ENCODE peak calls at places on chromosomes 7 and 10, in ten cellular contexts. B is tibial nerve; K is CD8-positive, alpha-beta memory T cell; V is fibroblast of the aortic adventitia; O is fibroblast of pulmonary artery; F is suprapubic skin; D is SK-N-SH; N is cardiac muscle cell; U is AG04449; Y is A549. J is an unnamed sample.

GRCh38 chr10:78964952-78965633 is 103.7 kb upstream of the ZMIZ1 start:
- DNase-seq in B (no peak), K (no peak), V (no peak), O (no peak), F (no peak), D (peak), N (peak), U (no peak), Y (peak), J (peak)

GRCh38 chr7:157830331-157830730 is 493.5 kb downstream of the DNAJB6 start:
- DNase-seq in B (peak), K (no peak), V (no peak), O (no peak), F (no peak), D (no peak), N (no peak), U (no peak), Y (no peak), J (no peak)

GRCh38 chr7:114151777-114152176 is 233.0 kb upstream of the PPP1R3A start:
- DNase-seq in B (no peak), K (no peak), V (no peak), O (no peak), F (no peak), D (no peak), N (no peak), U (no peak), Y (no peak), J (no peak)

GRCh38 chr7:119959811-119960210 is 313.2 kb upstream of the KCND2 start:
- DNase-seq in B (no peak), K (no peak), V (peak), O (peak), F (no peak), D (no peak), N (peak), U (no peak), Y (no peak), J (no peak)

GRCh38 chr7:76122516-76123239 is 74.8 kb downstream of the MDH2 start:
- DNase-seq in B (no peak), K (no peak), V (no peak), O (peak), F (no peak), D (no peak), N (peak), U (no peak), Y (no peak), J (no peak)

GRCh38 chr7:12771378-12771877 is 84.0 kb downstream of the ARL4A start:
- DNase-seq in B (no peak), K (no peak), V (peak), O (peak), F (no peak), D (no peak), N (peak), U (no peak), Y (no peak), J (peak)

GRCh38 chr10:6050801-6051445 is 11.2 kb downstream of the IL2RA start:
- DNase-seq in B (peak), K (peak), V (peak), O (peak), F (no peak), D (peak), N (peak), U (no peak), Y (peak), J (peak)

GRCh38 chr7:90605055-90605454 is 8.9 kb downstream of the CDK14 start:
- DNase-seq in B (no peak), K (no peak), V (no peak), O (no peak), F (no peak), D (peak), N (no peak), U (no peak), Y (no peak), J (no peak)

GRCh38 chr7:31875424-31875823 is 188.4 kb downstream of the PPP1R17 start:
- DNase-seq in B (no peak), K (no peak), V (no peak), O (peak), F (no peak), D (no peak), N (peak), U (no peak), Y (peak), J (no peak)

GRCh38 chr7:99525713-99526440 is 21.4 kb downstream of the ZKSCAN5 start:
- DNase-seq in B (no peak), K (no peak), V (no peak), O (peak), F (no peak), D (no peak), N (no peak), U (no peak), Y (peak), J (no peak)

GRCh38 chr10:58531084-58531695 is 18.5 kb downstream of the BICC1 start:
- DNase-seq in B (no peak), K (peak), V (peak), O (peak), F (no peak), D (no peak), N (peak), U (no peak), Y (peak), J (peak)

GRCh38 chr7:25121599-25121998 is 3.5 kb downstream of the CYCS start:
- DNase-seq in B (no peak), K (no peak), V (no peak), O (no peak), F (no peak), D (no peak), N (no peak), U (no peak), Y (no peak), J (no peak)

GRCh38 chr10:31207636-31208035 is 111.4 kb upstream of the ZEB1 start:
- DNase-seq in B (no peak), K (no peak), V (no peak), O (no peak), F (no peak), D (no peak), N (peak), U (no peak), Y (no peak), J (no peak)

GRCh38 chr7:93150200-93150835 is 2.1 kb upstream of the SAMD9L start:
- DNase-seq in B (no peak), K (no peak), V (peak), O (peak), F (no peak), D (no peak), N (no peak), U (no peak), Y (peak), J (no peak)

GRCh38 chr7:130995252-130996081 is 261.5 kb upstream of the KLF14 start:
- DNase-seq in B (no peak), K (no peak), V (no peak), O (no peak), F (no peak), D (no peak), N (no peak), U (no peak), Y (no peak), J (no peak)
- H3K4me3 ChIP-seq in B (no peak), K (no peak), V (no peak), O (no peak), F (peak), D (no peak), N (no peak), U (no peak), Y (no peak), J (no peak)

GRCh38 chr7:33873981-33874750 is 31.2 kb upstream of the BMPER start:
- DNase-seq in B (no peak), K (no peak), V (peak), O (peak), F (no peak), D (no peak), N (peak), U (no peak), Y (peak), J (no peak)

GRCh38 chr7:33872870-33873269 is 32.5 kb upstream of the BMPER start:
- DNase-seq in B (no peak), K (no peak), V (no peak), O (peak), F (no peak), D (no peak), N (peak), U (no peak), Y (no peak), J (no peak)

GRCh38 chr7:33873518-33873917 is 31.8 kb upstream of the BMPER start:
- DNase-seq in B (no peak), K (no peak), V (peak), O (no peak), F (no peak), D (no peak), N (no peak), U (no peak), Y (no peak), J (no peak)

GRCh38 chr7:33876600-33877274 is 28.6 kb upstream of the BMPER start:
- DNase-seq in B (no peak), K (no peak), V (peak), O (peak), F (no peak), D (no peak), N (peak), U (no peak), Y (no peak), J (no peak)

GRCh38 chr7:33874943-33875342 is 30.4 kb upstream of the BMPER start:
- DNase-seq in B (no peak), K (no peak), V (peak), O (peak), F (no peak), D (no peak), N (peak), U (peak), Y (no peak), J (peak)
- H3K4me3 ChIP-seq in B (no peak), K (no peak), V (no peak), O (no peak), F (no peak), D (no peak), N (no peak), U (no peak), Y (no peak), J (no peak)

GRCh38 chr7:21256310-21256877 is 171.5 kb upstream of the SP4 start:
- DNase-seq in B (no peak), K (peak), V (peak), O (peak), F (no peak), D (peak), N (peak), U (no peak), Y (peak), J (no peak)

GRCh38 chr7:21251166-21251806 is 176.6 kb upstream of the SP4 start:
- DNase-seq in B (no peak), K (no peak), V (no peak), O (no peak), F (no peak), D (no peak), N (no peak), U (no peak), Y (no peak), J (no peak)

GRCh38 chr7:21253740-21254687 is 173.9 kb upstream of the SP4 start:
- DNase-seq in B (no peak), K (peak), V (peak), O (peak), F (no peak), D (peak), N (peak), U (no peak), Y (peak), J (peak)
- H3K4me3 ChIP-seq in B (no peak), K (no peak), V (no peak), O (no peak), F (no peak), D (no peak), N (no peak), U (no peak), Y (no peak), J (no peak)

DNA sequence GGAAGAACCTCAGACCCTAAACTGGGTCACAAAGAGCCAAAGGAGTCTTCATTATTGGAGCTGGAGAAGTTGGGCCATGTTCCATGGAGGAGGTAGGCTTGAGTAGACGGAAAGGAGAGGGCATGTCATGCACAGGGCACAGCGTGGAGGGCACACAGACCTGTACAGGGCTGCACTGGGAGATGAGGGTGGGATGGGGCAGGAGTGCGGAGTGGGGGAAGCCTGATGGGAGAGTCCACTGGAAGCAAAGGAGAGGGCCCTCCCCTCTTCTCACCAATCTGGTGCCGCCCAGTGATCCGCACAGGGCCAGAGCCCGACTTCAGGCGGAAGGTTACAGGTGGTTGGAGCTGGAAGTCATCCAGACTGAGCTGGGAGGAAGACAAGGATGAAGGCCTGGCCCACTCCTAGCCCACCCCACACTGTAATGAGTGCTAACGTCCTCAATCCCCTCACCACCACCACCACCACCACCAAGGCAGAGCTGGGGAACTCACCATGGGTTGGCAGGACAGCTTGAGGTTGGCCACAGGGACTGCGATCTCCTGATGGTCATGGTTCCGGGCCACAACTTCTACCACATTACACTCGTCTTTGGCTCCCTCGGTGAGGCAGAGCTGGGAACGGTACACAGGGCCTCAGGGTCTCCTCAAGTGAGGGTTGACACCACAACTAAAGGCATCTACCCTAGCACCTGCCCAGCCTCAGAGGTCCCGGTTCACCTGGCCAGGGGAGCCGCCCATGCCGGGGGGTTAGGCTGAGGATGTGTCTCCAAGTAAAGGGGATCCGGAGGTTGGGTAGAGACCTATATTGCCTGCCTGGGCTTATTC is 1.0 kb downstream of the NPM3 start:
- DNase-seq in B (no peak), K (no peak), V (no peak), O (no peak), F (no peak), D (peak), N (no peak), U (no peak), Y (no peak), J (no peak)
- H3K4me3 ChIP-seq in B (peak), K (peak), V (peak), O (peak), F (peak), D (peak), N (peak), U (peak), Y (peak), J (peak)

GRCh38 chr7:27173412-27174076 is 576 bp downstream of the HOXA10 start:
- DNase-seq in B (peak), K (no peak), V (no peak), O (no peak), F (peak), D (peak), N (no peak), U (no peak), Y (no peak), J (peak)
- H3K4me3 ChIP-seq in B (peak), K (no peak), V (no peak), O (no peak), F (peak), D (peak), N (peak), U (peak), Y (peak), J (no peak)

GRCh38 chr7:1193593-1194424 is 33.8 kb upstream of the ZFAND2A start:
- DNase-seq in B (no peak), K (no peak), V (peak), O (peak), F (no peak), D (peak), N (peak), U (no peak), Y (peak), J (peak)

GRCh38 chr7:1188720-1189294 is 28.8 kb upstream of the ZFAND2A start:
- DNase-seq in B (no peak), K (no peak), V (no peak), O (no peak), F (no peak), D (no peak), N (no peak), U (no peak), Y (no peak), J (no peak)

GRCh38 chr7:1189986-1190772 is 30.2 kb upstream of the ZFAND2A start:
- DNase-seq in B (no peak), K (no peak), V (no peak), O (no peak), F (no peak), D (no peak), N (no peak), U (no peak), Y (no peak), J (no peak)

GRCh38 chr7:1196950-1197349 is 35.7 kb upstream of the UNCX start:
- DNase-seq in B (no peak), K (no peak), V (no peak), O (no peak), F (no peak), D (no peak), N (no peak), U (no peak), Y (no peak), J (no peak)

DNA sequence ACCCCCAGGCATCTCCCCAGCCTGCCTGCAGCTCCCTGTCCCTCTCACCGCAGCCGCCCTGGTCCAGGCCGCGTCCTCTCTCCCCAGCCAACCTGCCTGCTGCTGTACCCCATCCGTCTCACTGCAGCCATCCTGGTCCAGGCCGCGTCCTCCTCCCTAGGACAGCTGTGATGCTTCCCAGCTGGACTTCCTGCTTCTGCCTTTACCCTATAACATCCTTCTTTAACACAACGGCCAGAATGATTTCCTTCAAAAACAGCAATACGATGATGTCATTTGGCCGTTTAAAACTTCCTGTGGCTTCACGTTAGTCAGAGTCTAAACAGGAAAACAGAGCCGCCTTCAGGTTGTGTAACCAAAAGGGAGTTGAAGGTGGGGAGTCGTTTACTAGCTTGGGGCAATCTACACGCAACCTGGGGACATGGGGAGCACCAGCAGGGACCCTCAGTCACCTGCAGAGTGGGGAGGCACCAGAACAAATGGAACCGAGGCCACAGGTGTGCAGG is 32.2 kb upstream of the ZFAND2A start:
- DNase-seq in B (no peak), K (no peak), V (peak), O (peak), F (no peak), D (no peak), N (peak), U (peak), Y (peak), J (no peak)
- H3K4me3 ChIP-seq in B (no peak), K (no peak), V (no peak), O (no peak), F (no peak), D (no peak), N (no peak), U (no peak), Y (no peak), J (no peak)

J was measured in adrenal gland.